ENCODE peak calls at places on chromosomes 4 and X, in six cellular contexts. I is HL-60, S is kidney, W is psoas muscle, X is sigmoid colon, F is right atrium auricular region. O is an unnamed sample.

GRCh38 chr4:67167849-67168248 is 377.5 kb downstream of the CENPC start:
- DNase-seq in I (no peak), S (no peak), W (no peak), X (no peak), F (no peak), O (no peak)

GRCh38 chr4:40337523-40337922 is 2.4 kb downstream of the CHRNA9 start:
- DNase-seq in I (no peak), S (no peak), W (no peak), X (no peak), F (no peak), O (no peak)

GRCh38 chrX:103356897-103357296 is 591 bp downstream of the TCEAL9 start:
- DNase-seq in I (no peak), S (no peak), W (no peak), X (no peak), F (no peak), O (no peak)

GRCh38 chrX:73850124-73851013 is 287.4 kb downstream of the CHIC1 start:
- DNase-seq in I (no peak), S (no peak), W (peak; percentile 77), X (peak; percentile 75), F (no peak), O (peak; percentile 37)

GRCh38 chr4:142959156-142959555 is 113.1 kb upstream of the INPP4B start:
- DNase-seq in I (peak; percentile 3), S (no peak), W (no peak), X (no peak), F (no peak), O (no peak)

GRCh38 chr4:53908661-53909078 is 155.7 kb downstream of the CHIC2 start:
- DNase-seq in I (no peak), S (no peak), W (no peak), X (peak; percentile 72), F (peak; percentile 66), O (peak; percentile 48)

GRCh38 chrX:21873063-21873785 is 17.4 kb downstream of the YY2 start:
- DNase-seq in I (no peak), S (no peak), W (no peak), X (no peak), F (no peak), O (no peak)

GRCh38 chr4:82293304-82293703 is 80.5 kb downstream of the HNRNPD start:
- DNase-seq in I (no peak), S (no peak), W (no peak), X (no peak), F (no peak), O (no peak)

GRCh38 chr4:170666909-170667308 is 577.2 kb upstream of the AADAT start:
- DNase-seq in I (no peak), S (no peak), W (no peak), X (no peak), F (no peak), O (no peak)

GRCh38 chr4:174523003-174523693 is 860 bp upstream of the HPGD start:
- DNase-seq in I (no peak), S (no peak), W (no peak), X (no peak), F (no peak), O (no peak)

GRCh38 chr4:128349921-128350320 is 62.3 kb upstream of the PGRMC2 start:
- DNase-seq in I (no peak), S (no peak), W (no peak), X (no peak), F (no peak), O (no peak)

GRCh38 chr4:147370473-147370872 is 110.4 kb upstream of the EDNRA start:
- DNase-seq in I (no peak), S (no peak), W (no peak), X (no peak), F (no peak), O (no peak)

GRCh38 chr4:59553063-59553738 is 1646.9 kb upstream of the ADGRL3 start:
- DNase-seq in I (no peak), S (no peak), W (no peak), X (no peak), F (no peak), O (no peak)

GRCh38 chr4:140635606-140636005 is 66.8 kb upstream of the UCP1 start:
- DNase-seq in I (no peak), S (peak; percentile 71), W (peak; percentile 32), X (no peak), F (no peak), O (no peak)

GRCh38 chr4:34105311-34105710 is 2139.0 kb downstream of the ARAP2 start:
- DNase-seq in I (no peak), S (no peak), W (no peak), X (no peak), F (no peak), O (no peak)

GRCh38 chrX:39645059-39645895 is 452.5 kb downstream of the BCOR start:
- DNase-seq in I (no peak), S (peak; percentile 93), W (peak; percentile 81), X (peak; percentile 87), F (peak; percentile 80), O (no peak)

GRCh38 chr4:67674098-67674497 is 26.9 kb downstream of the UBA6 start:
- DNase-seq in I (no peak), S (no peak), W (no peak), X (no peak), F (no peak), O (no peak)

GRCh38 chrX:118603981-118604380 is 108.4 kb downstream of the DOCK11 start:
- DNase-seq in I (no peak), S (no peak), W (no peak), X (peak; percentile 76), F (peak; percentile 64), O (peak; percentile 47)

GRCh38 chr4:139562839-139563238 is 6.8 kb upstream of the SETD7 start:
- DNase-seq in I (no peak), S (no peak), W (no peak), X (no peak), F (no peak), O (no peak)
- H3K27ac ChIP-seq in I (no peak overlapping the region), S (no peak overlapping the region), W (no peak overlapping the region), X (no peak overlapping the region), F (no peak overlapping the region), O (no peak overlapping the region)

DNA sequence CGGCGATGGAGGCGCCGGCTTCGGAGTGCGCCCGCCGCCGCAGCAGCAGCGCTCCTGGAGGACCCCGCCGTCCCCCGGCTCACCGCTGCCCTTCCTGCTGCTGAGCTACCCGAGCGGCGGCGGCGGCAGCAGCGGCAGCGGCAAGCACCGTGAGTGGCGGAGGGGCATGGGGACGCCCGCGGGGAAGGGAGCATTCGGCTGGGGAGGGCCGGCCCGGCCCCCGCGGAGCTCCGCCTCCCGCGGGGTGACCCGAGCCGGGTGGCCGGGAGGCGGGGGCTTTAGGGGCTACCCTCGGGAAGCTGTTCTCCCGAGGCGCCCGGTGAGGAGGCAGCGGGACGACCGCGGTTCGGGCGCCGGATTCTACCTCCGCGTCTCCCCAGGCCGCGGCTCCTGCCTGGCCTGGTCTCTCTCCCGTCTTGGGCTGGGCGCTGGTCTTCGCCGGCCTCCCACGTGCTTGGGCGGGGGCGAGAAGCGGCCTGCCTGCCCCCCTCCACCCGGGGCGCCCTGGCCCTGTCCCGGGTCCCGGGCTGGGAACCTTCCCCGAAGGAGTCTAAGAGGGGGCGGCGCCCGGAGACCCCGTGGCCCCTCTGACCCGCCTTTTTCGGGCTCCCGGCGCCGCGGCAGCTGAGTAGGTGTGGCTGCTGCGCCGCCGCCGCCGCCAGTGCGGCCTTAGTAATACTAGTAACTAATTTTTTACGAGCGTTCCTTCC is 16.5 kb upstream of the RUFY3 start:
- DNase-seq in I (no peak), S (peak; percentile 90), W (peak; percentile 88), X (peak; percentile 85), F (peak; percentile 65), O (peak; percentile 77)
- TF ChIP-seq CTCF in I (no peak), S (no peak), W (no peak), X (no peak), F (no peak), O (no peak)

DNA sequence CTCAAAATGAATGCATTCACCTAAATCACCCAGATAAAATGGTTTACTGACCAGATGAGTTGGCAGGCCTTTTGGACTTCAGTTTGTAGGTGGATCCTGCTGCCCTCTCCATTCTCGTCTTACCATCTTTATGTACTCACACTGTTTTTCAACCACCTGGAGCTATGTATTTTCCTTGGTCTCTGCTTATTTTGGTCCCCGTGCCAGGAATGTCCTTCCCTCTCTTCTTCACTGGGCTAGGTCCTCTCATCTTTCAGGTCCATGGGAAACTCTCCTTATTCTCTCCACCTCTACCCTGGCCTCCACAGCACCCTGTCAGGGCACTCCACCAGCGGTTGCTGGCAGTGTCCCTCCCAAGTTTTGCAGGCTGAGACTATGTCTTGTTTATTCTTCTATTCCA is 2.6 kb downstream of the GPRIN3 start:
- DNase-seq in I (no peak), S (no peak), W (no peak), X (no peak), F (no peak), O (no peak)
- H3K27ac ChIP-seq in I (no peak overlapping the region), S (peak overlapping the region; percentile 77), W (no peak overlapping the region), X (no peak overlapping the region), F (peak overlapping the region; percentile 9), O (peak overlapping the region; percentile 63)

GRCh38 chrX:70332600-70332999 is 42.7 kb downstream of the KIF4A start:
- DNase-seq in I (no peak), S (no peak), W (no peak), X (no peak), F (no peak), O (no peak)
- TF ChIP-seq CTCF in I (no peak), S (no peak), W (no peak), X (no peak), F (no peak), O (no peak)

GRCh38 chr4:687048-687974 is 1.6 kb downstream of the SLC49A3 start:
- DNase-seq in I (peak; percentile 71), S (peak; percentile 95), W (peak; percentile 97), X (peak; percentile 95), F (peak; percentile 97), O (peak; percentile 88)
- H3K27ac ChIP-seq in I (no peak overlapping the region), S (no peak overlapping the region), W (peak overlapping the region; percentile 92), X (peak overlapping the region; percentile 68), F (peak overlapping the region; percentile 80), O (peak overlapping the region; percentile 92)

DNA sequence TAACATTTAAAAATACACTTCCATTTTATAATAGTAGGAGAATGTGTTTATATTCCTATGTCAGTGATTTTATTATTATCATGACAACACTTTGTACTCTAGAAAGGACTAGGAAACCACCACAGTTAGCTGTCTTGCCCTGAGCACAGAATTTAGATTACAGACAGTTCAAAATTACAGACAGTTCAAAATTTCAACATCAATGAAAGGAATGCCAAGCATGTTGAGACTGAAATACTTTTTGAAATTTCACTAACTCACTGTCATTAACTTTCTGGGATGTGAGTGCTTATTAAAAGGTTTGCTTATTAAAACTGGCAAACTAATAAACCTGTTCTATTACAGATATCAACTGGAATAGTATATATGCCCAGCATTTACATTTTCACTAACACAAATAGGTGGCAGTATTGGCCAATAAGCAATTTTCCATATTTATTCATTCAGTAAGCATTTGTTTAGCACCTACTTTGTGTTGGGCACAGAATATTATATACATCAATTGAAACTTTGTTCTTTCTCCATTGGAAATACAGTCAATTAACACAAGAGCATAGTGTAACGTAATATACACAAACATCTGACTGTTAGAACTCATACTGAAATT is 179.4 kb downstream of the FBXW7 start:
- DNase-seq in I (no peak), S (no peak), W (no peak), X (no peak), F (no peak), O (no peak)
- TF ChIP-seq CTCF in I (no peak), S (no peak), W (no peak), X (no peak), F (no peak), O (no peak)